ENCODE peak calls at places on chromosomes 4 and X, in seven cellular contexts. One of them, this sample, is unnamed.

GRCh38 chrX:1493877-1494510 is 41.3 kb upstream of the ASMTL start:
- DNase-seq in ascending aorta: no peak
- DNase-seq in lower lobe of right lung: no peak
- DNase-seq in RWPE1: no peak
- DNase-seq in GM10248: peak; percentile 53
- DNase-seq in left ventricle myocardium inferior: no peak
- DNase-seq in cardiac fibroblast: no peak
- DNase-seq in this sample: no peak

GRCh38 chrX:2889045-2889605 is 40.0 kb downstream of the ARSD start:
- DNase-seq in ascending aorta: no peak
- DNase-seq in lower lobe of right lung: no peak
- DNase-seq in RWPE1: no peak
- DNase-seq in GM10248: no peak
- DNase-seq in left ventricle myocardium inferior: no peak
- DNase-seq in cardiac fibroblast: no peak
- DNase-seq in this sample: no peak

GRCh38 chr4:112403072-112403945 is 106.1 kb downstream of the ALPK1 start:
- DNase-seq in ascending aorta: no peak
- DNase-seq in lower lobe of right lung: no peak
- DNase-seq in RWPE1: no peak
- DNase-seq in GM10248: no peak
- DNase-seq in left ventricle myocardium inferior: no peak
- DNase-seq in cardiac fibroblast: no peak
- DNase-seq in this sample: no peak

GRCh38 chr4:185640809-185641675 is 105.7 kb upstream of the PDLIM3 start:
- DNase-seq in ascending aorta: no peak
- DNase-seq in lower lobe of right lung: no peak
- DNase-seq in RWPE1: peak; percentile 19
- DNase-seq in GM10248: peak; percentile 51
- DNase-seq in left ventricle myocardium inferior: no peak
- DNase-seq in cardiac fibroblast: peak; percentile 89
- DNase-seq in this sample: peak; percentile 70

GRCh38 chr4:7183161-7183560 is 9.2 kb upstream of the SORCS2 start:
- DNase-seq in ascending aorta: no peak
- DNase-seq in lower lobe of right lung: no peak
- DNase-seq in RWPE1: no peak
- DNase-seq in GM10248: no peak
- DNase-seq in left ventricle myocardium inferior: no peak
- DNase-seq in cardiac fibroblast: no peak
- DNase-seq in this sample: no peak

GRCh38 chrX:18674417-18674787 is 2.5 kb upstream of the RS1 start:
- DNase-seq in ascending aorta: no peak
- DNase-seq in lower lobe of right lung: peak; percentile 57
- DNase-seq in RWPE1: no peak
- DNase-seq in GM10248: peak; percentile 22
- DNase-seq in left ventricle myocardium inferior: peak; percentile 23
- DNase-seq in cardiac fibroblast: no peak
- DNase-seq in this sample: no peak

GRCh38 chr4:1711055-1711905 is 839 bp downstream of the SLBP start:
- DNase-seq in ascending aorta: peak; percentile 31
- DNase-seq in lower lobe of right lung: peak; percentile 70
- DNase-seq in RWPE1: no peak
- DNase-seq in GM10248: no peak
- DNase-seq in left ventricle myocardium inferior: peak; percentile 50
- DNase-seq in cardiac fibroblast: peak; percentile 67
- DNase-seq in this sample: peak; percentile 58

GRCh38 chr4:55553442-55553841 is 6.7 kb upstream of the CLOCK start:
- DNase-seq in ascending aorta: no peak
- DNase-seq in lower lobe of right lung: no peak
- DNase-seq in RWPE1: no peak
- DNase-seq in GM10248: no peak
- DNase-seq in left ventricle myocardium inferior: no peak
- DNase-seq in cardiac fibroblast: peak; percentile 72
- DNase-seq in this sample: no peak

GRCh38 chr4:80101768-80102116 is 28.7 kb upstream of the ANTXR2 start:
- DNase-seq in ascending aorta: no peak
- DNase-seq in lower lobe of right lung: no peak
- DNase-seq in RWPE1: peak; percentile 73
- DNase-seq in GM10248: no peak
- DNase-seq in left ventricle myocardium inferior: no peak
- DNase-seq in cardiac fibroblast: peak; percentile 36
- DNase-seq in this sample: no peak

GRCh38 chr4:59644765-59645164 is 1555.4 kb upstream of the ADGRL3 start:
- DNase-seq in ascending aorta: no peak
- DNase-seq in lower lobe of right lung: no peak
- DNase-seq in RWPE1: no peak
- DNase-seq in GM10248: no peak
- DNase-seq in left ventricle myocardium inferior: no peak
- DNase-seq in cardiac fibroblast: no peak
- DNase-seq in this sample: no peak

GRCh38 chr4:135197650-135198049 is 996.1 kb upstream of the PABPC4L start:
- DNase-seq in ascending aorta: no peak
- DNase-seq in lower lobe of right lung: no peak
- DNase-seq in RWPE1: no peak
- DNase-seq in GM10248: no peak
- DNase-seq in left ventricle myocardium inferior: no peak
- DNase-seq in cardiac fibroblast: no peak
- DNase-seq in this sample: no peak

GRCh38 chr4:101076032-101076431 is 271.3 kb downstream of the PPP3CA start:
- DNase-seq in ascending aorta: no peak
- DNase-seq in lower lobe of right lung: no peak
- DNase-seq in RWPE1: no peak
- DNase-seq in GM10248: no peak
- DNase-seq in left ventricle myocardium inferior: no peak
- DNase-seq in cardiac fibroblast: no peak
- DNase-seq in this sample: no peak

GRCh38 chr4:97081951-97082350 is 1061.3 kb downstream of the STPG2 start:
- DNase-seq in ascending aorta: no peak
- DNase-seq in lower lobe of right lung: no peak
- DNase-seq in RWPE1: no peak
- DNase-seq in GM10248: no peak
- DNase-seq in left ventricle myocardium inferior: no peak
- DNase-seq in cardiac fibroblast: no peak
- DNase-seq in this sample: no peak

GRCh38 chrX:76433219-76433618 is 5.7 kb downstream of the MAGEE1 start:
- DNase-seq in ascending aorta: no peak
- DNase-seq in lower lobe of right lung: no peak
- DNase-seq in RWPE1: no peak
- DNase-seq in GM10248: no peak
- DNase-seq in left ventricle myocardium inferior: no peak
- DNase-seq in cardiac fibroblast: no peak
- DNase-seq in this sample: no peak

GRCh38 chrX:24146283-24146865 is 3.2 kb upstream of the ZFX start:
- DNase-seq in ascending aorta: no peak
- DNase-seq in lower lobe of right lung: no peak
- DNase-seq in RWPE1: no peak
- DNase-seq in GM10248: no peak
- DNase-seq in left ventricle myocardium inferior: no peak
- DNase-seq in cardiac fibroblast: peak; percentile 28
- DNase-seq in this sample: no peak

GRCh38 chrX:116317409-116317808 is 119.0 kb upstream of the SLC6A14 start:
- DNase-seq in ascending aorta: no peak
- DNase-seq in lower lobe of right lung: peak; percentile 59
- DNase-seq in RWPE1: no peak
- DNase-seq in GM10248: no peak
- DNase-seq in left ventricle myocardium inferior: peak; percentile 14
- DNase-seq in cardiac fibroblast: peak; percentile 18
- DNase-seq in this sample: no peak

GRCh38 chrX:40031861-40032422 is 65.8 kb downstream of the BCOR start:
- DNase-seq in ascending aorta: no peak
- DNase-seq in lower lobe of right lung: no peak
- DNase-seq in RWPE1: no peak
- DNase-seq in GM10248: no peak
- DNase-seq in left ventricle myocardium inferior: no peak
- DNase-seq in cardiac fibroblast: no peak
- DNase-seq in this sample: no peak

GRCh38 chr4:2958446-2958845 is 4.8 kb downstream of the NOP14 start:
- DNase-seq in ascending aorta: no peak
- DNase-seq in lower lobe of right lung: no peak
- DNase-seq in RWPE1: no peak
- DNase-seq in GM10248: no peak
- DNase-seq in left ventricle myocardium inferior: no peak
- DNase-seq in cardiac fibroblast: peak; percentile 43
- DNase-seq in this sample: no peak

GRCh38 chr4:91284480-91284879 is 1019.3 kb upstream of the GRID2 start:
- DNase-seq in ascending aorta: no peak
- DNase-seq in lower lobe of right lung: no peak
- DNase-seq in RWPE1: no peak
- DNase-seq in GM10248: no peak
- DNase-seq in left ventricle myocardium inferior: no peak
- DNase-seq in cardiac fibroblast: no peak
- DNase-seq in this sample: no peak

GRCh38 chr4:94698187-94698586 is 59.6 kb upstream of the BMPR1B start:
- DNase-seq in ascending aorta: no peak
- DNase-seq in lower lobe of right lung: no peak
- DNase-seq in RWPE1: no peak
- DNase-seq in GM10248: no peak
- DNase-seq in left ventricle myocardium inferior: no peak
- DNase-seq in cardiac fibroblast: no peak
- DNase-seq in this sample: no peak

GRCh38 chr4:94691552-94691951 is 66.2 kb upstream of the BMPR1B start:
- DNase-seq in ascending aorta: no peak
- DNase-seq in lower lobe of right lung: no peak
- DNase-seq in RWPE1: no peak
- DNase-seq in GM10248: no peak
- DNase-seq in left ventricle myocardium inferior: no peak
- DNase-seq in cardiac fibroblast: no peak
- DNase-seq in this sample: no peak

GRCh38 chr4:94690851-94691254 is 66.9 kb upstream of the BMPR1B start:
- DNase-seq in ascending aorta: no peak
- DNase-seq in lower lobe of right lung: no peak
- DNase-seq in RWPE1: no peak
- DNase-seq in GM10248: no peak
- DNase-seq in left ventricle myocardium inferior: no peak
- DNase-seq in cardiac fibroblast: peak; percentile 42
- DNase-seq in this sample: peak; percentile 65

DNA sequence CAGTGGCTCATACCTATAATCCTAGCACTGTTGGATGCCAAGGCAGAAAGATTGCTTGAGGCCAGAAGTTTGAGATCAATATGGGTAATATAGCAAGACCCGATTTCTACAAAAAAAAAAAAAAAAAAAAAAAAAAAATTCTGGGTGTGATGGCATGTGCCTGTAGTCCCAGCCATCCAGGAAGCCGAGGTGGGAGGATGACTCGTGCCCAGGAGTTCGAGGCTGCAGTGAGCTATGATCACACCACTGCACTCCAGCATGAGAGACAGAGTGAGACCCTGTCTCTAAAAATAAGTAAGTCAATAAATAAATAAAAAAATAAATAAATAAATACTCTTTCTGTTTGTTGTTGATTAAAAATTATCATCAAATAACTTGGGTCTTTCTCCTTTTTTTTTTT is 62.4 kb upstream of the BMPR1B start:
- DNase-seq in ascending aorta: no peak
- DNase-seq in lower lobe of right lung: no peak
- DNase-seq in RWPE1: no peak
- DNase-seq in GM10248: no peak
- DNase-seq in left ventricle myocardium inferior: no peak
- DNase-seq in cardiac fibroblast: no peak
- DNase-seq in this sample: peak; percentile 30
- TF ChIP-seq CTCF in ascending aorta: no peak
- TF ChIP-seq CTCF in lower lobe of right lung: no peak
- TF ChIP-seq CTCF in RWPE1: no peak
- TF ChIP-seq CTCF in GM10248: no peak
- TF ChIP-seq CTCF in left ventricle myocardium inferior: no peak
- TF ChIP-seq CTCF in cardiac fibroblast: no peak
- TF ChIP-seq CTCF in this sample: no peak

DNA sequence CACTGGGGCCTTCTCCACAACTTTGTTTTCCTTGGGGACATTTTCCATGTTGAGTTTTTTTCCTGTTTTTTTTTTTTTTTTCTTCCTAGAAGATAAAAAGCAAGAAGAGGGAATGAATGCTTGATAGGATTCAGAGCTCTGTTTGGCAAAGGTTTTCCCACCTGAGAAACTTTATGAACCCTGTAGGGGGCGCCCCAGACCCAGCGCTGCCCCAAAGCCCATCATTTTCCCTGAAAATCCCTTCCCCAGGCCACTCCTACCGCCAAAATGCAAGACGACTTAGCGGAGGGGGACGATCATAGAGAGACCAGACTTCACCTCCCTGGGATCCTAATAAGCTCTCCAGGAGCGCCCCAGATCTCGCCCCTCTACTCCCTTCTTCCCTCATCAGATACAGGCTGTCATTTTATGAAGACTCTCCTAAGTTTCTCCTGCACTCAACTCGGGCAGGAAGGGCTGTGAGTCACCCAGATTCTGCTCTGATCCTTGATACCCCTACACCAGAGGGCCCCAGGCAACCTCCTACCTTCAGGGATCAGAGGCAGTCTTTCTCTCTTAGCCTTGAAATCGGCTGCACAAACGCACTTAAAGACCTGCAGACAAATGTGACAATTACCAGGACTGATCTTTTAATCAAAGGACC is 1.4 kb downstream of the BEX5 start:
- DNase-seq in ascending aorta: no peak
- DNase-seq in lower lobe of right lung: no peak
- DNase-seq in RWPE1: no peak
- DNase-seq in GM10248: no peak
- DNase-seq in left ventricle myocardium inferior: no peak
- DNase-seq in cardiac fibroblast: no peak
- DNase-seq in this sample: no peak
- TF ChIP-seq CTCF in ascending aorta: peak; percentile 52
- TF ChIP-seq CTCF in lower lobe of right lung: peak; percentile 21
- TF ChIP-seq CTCF in RWPE1: no peak
- TF ChIP-seq CTCF in GM10248: peak; percentile 1
- TF ChIP-seq CTCF in left ventricle myocardium inferior: peak; percentile 28
- TF ChIP-seq CTCF in cardiac fibroblast: no peak
- TF ChIP-seq CTCF in this sample: peak; percentile 15

GRCh38 chr4:183636488-183636887 is 22.5 kb downstream of the RWDD4 start:
- DNase-seq in ascending aorta: no peak
- DNase-seq in lower lobe of right lung: no peak
- DNase-seq in RWPE1: no peak
- DNase-seq in GM10248: no peak
- DNase-seq in left ventricle myocardium inferior: no peak
- DNase-seq in cardiac fibroblast: no peak
- DNase-seq in this sample: no peak
- TF ChIP-seq CTCF in ascending aorta: no peak
- TF ChIP-seq CTCF in lower lobe of right lung: no peak
- TF ChIP-seq CTCF in RWPE1: no peak
- TF ChIP-seq CTCF in GM10248: no peak
- TF ChIP-seq CTCF in left ventricle myocardium inferior: no peak
- TF ChIP-seq CTCF in cardiac fibroblast: no peak
- TF ChIP-seq CTCF in this sample: no peak

GRCh38 chr4:11720292-11720691 is 291.6 kb upstream of the HS3ST1 start:
- DNase-seq in ascending aorta: no peak
- DNase-seq in lower lobe of right lung: no peak
- DNase-seq in RWPE1: peak; percentile 50
- DNase-seq in GM10248: peak; percentile 20
- DNase-seq in left ventricle myocardium inferior: no peak
- DNase-seq in cardiac fibroblast: peak; percentile 54
- DNase-seq in this sample: peak; percentile 35
- TF ChIP-seq CTCF in ascending aorta: peak; percentile 45
- TF ChIP-seq CTCF in lower lobe of right lung: peak; percentile 71
- TF ChIP-seq CTCF in RWPE1: peak; percentile 59
- TF ChIP-seq CTCF in GM10248: peak; percentile 55
- TF ChIP-seq CTCF in left ventricle myocardium inferior: peak; percentile 84
- TF ChIP-seq CTCF in cardiac fibroblast: peak; percentile 71
- TF ChIP-seq CTCF in this sample: peak; percentile 81

This sample was measured in HFFc6.